ENCODE peak calls at places on chromosomes 13 and 19, in seven cellular contexts. One of them, this sample, is unnamed.
A peak's percentile ranks its signal among the peaks of the same experiment; 100 is the strongest.

GRCh38 chr13:99704390-99704789 is 203.1 kb downstream of the TM9SF2 start:
- DNase-seq in HepG2: no peak
- DNase-seq in SK-N-SH: no peak
- DNase-seq in HCT116: no peak
- DNase-seq in H1: no peak
- DNase-seq in GM12878: no peak
- DNase-seq in K562: no peak
- DNase-seq in this sample: no peak

GRCh38 chr13:107765724-107766436 is 449.5 kb downstream of the LIG4 start:
- DNase-seq in HepG2: no peak
- DNase-seq in SK-N-SH: peak; percentile 54
- DNase-seq in HCT116: no peak
- DNase-seq in H1: no peak
- DNase-seq in GM12878: no peak
- DNase-seq in K562: no peak
- DNase-seq in this sample: no peak

GRCh38 chr19:37221136-37221535 is 3.1 kb downstream of the ZNF383 start:
- DNase-seq in HepG2: no peak
- DNase-seq in SK-N-SH: no peak
- DNase-seq in HCT116: no peak
- DNase-seq in H1: no peak
- DNase-seq in GM12878: no peak
- DNase-seq in K562: no peak
- DNase-seq in this sample: no peak

GRCh38 chr13:63201493-63201892 is 1785.8 kb upstream of the PCDH20 start:
- DNase-seq in HepG2: no peak
- DNase-seq in SK-N-SH: no peak
- DNase-seq in HCT116: no peak
- DNase-seq in H1: no peak
- DNase-seq in GM12878: no peak
- DNase-seq in K562: no peak
- DNase-seq in this sample: no peak

GRCh38 chr13:99323488-99323887 is 16.3 kb upstream of the GPR183 start:
- DNase-seq in HepG2: no peak
- DNase-seq in SK-N-SH: no peak
- DNase-seq in HCT116: peak; percentile 60
- DNase-seq in H1: no peak
- DNase-seq in GM12878: no peak
- DNase-seq in K562: no peak
- DNase-seq in this sample: no peak

GRCh38 chr13:36163303-36163702 is 32.1 kb upstream of the DCLK1 start:
- DNase-seq in HepG2: no peak
- DNase-seq in SK-N-SH: no peak
- DNase-seq in HCT116: no peak
- DNase-seq in H1: no peak
- DNase-seq in GM12878: no peak
- DNase-seq in K562: no peak
- DNase-seq in this sample: no peak

GRCh38 chr13:35733832-35734231 is 257.3 kb upstream of the MAB21L1 start:
- DNase-seq in HepG2: no peak
- DNase-seq in SK-N-SH: no peak
- DNase-seq in HCT116: no peak
- DNase-seq in H1: no peak
- DNase-seq in GM12878: no peak
- DNase-seq in K562: no peak
- DNase-seq in this sample: no peak

GRCh38 chr13:23794267-23795161 is 94.7 kb downstream of the MIPEP start:
- DNase-seq in HepG2: no peak
- DNase-seq in SK-N-SH: no peak
- DNase-seq in HCT116: no peak
- DNase-seq in H1: no peak
- DNase-seq in GM12878: peak; percentile 72
- DNase-seq in K562: no peak
- DNase-seq in this sample: no peak

GRCh38 chr13:80753951-80754350 is 413.0 kb upstream of the SPRY2 start:
- DNase-seq in HepG2: no peak
- DNase-seq in SK-N-SH: no peak
- DNase-seq in HCT116: no peak
- DNase-seq in H1: no peak
- DNase-seq in GM12878: no peak
- DNase-seq in K562: no peak
- DNase-seq in this sample: no peak

GRCh38 chr13:107790360-107790759 is 425.0 kb downstream of the LIG4 start:
- DNase-seq in HepG2: no peak
- DNase-seq in SK-N-SH: no peak
- DNase-seq in HCT116: no peak
- DNase-seq in H1: no peak
- DNase-seq in GM12878: no peak
- DNase-seq in K562: no peak
- DNase-seq in this sample: no peak

GRCh38 chr13:111034811-111035210 is 80.3 kb upstream of the ARHGEF7 start:
- DNase-seq in HepG2: no peak
- DNase-seq in SK-N-SH: no peak
- DNase-seq in HCT116: no peak
- DNase-seq in H1: no peak
- DNase-seq in GM12878: no peak
- DNase-seq in K562: no peak
- DNase-seq in this sample: no peak

GRCh38 chr13:40120288-40120687 is 464.8 kb downstream of the COG6 start:
- DNase-seq in HepG2: no peak
- DNase-seq in SK-N-SH: no peak
- DNase-seq in HCT116: no peak
- DNase-seq in H1: no peak
- DNase-seq in GM12878: no peak
- DNase-seq in K562: no peak
- DNase-seq in this sample: no peak

GRCh38 chr19:42421101-42421500 is 6.1 kb downstream of the LIPE start:
- DNase-seq in HepG2: no peak
- DNase-seq in SK-N-SH: no peak
- DNase-seq in HCT116: no peak
- DNase-seq in H1: no peak
- DNase-seq in GM12878: no peak
- DNase-seq in K562: no peak
- DNase-seq in this sample: no peak

GRCh38 chr19:10842788-10843187 is 5.4 kb upstream of the C19orf38 start:
- DNase-seq in HepG2: no peak
- DNase-seq in SK-N-SH: no peak
- DNase-seq in HCT116: no peak
- DNase-seq in H1: no peak
- DNase-seq in GM12878: no peak
- DNase-seq in K562: no peak
- DNase-seq in this sample: no peak

GRCh38 chr19:33429891-33430673 is 56.6 kb downstream of the CEBPG start:
- DNase-seq in HepG2: no peak
- DNase-seq in SK-N-SH: no peak
- DNase-seq in HCT116: no peak
- DNase-seq in H1: no peak
- DNase-seq in GM12878: no peak
- DNase-seq in K562: no peak
- DNase-seq in this sample: no peak

GRCh38 chr13:40190656-40191100 is 475.8 kb downstream of the FOXO1 start:
- DNase-seq in HepG2: peak; percentile 6
- DNase-seq in SK-N-SH: peak; percentile 63
- DNase-seq in HCT116: no peak
- DNase-seq in H1: no peak
- DNase-seq in GM12878: no peak
- DNase-seq in K562: no peak
- DNase-seq in this sample: no peak

GRCh38 chr13:37313383-37313782 is 207.9 kb upstream of the CSNK1A1L start:
- DNase-seq in HepG2: no peak
- DNase-seq in SK-N-SH: no peak
- DNase-seq in HCT116: no peak
- DNase-seq in H1: no peak
- DNase-seq in GM12878: no peak
- DNase-seq in K562: no peak
- DNase-seq in this sample: no peak

GRCh38 chr19:5587071-5587455 is 19.3 kb upstream of the TINCR start:
- DNase-seq in HepG2: no peak
- DNase-seq in SK-N-SH: peak; percentile 45
- DNase-seq in HCT116: no peak
- DNase-seq in H1: no peak
- DNase-seq in GM12878: no peak
- DNase-seq in K562: no peak
- DNase-seq in this sample: no peak

GRCh38 chr19:55581145-55581827 is 638 bp upstream of the ZNF579 start:
- DNase-seq in HepG2: peak; percentile 20
- DNase-seq in SK-N-SH: no peak
- DNase-seq in HCT116: no peak
- DNase-seq in H1: peak; percentile 75
- DNase-seq in GM12878: no peak
- DNase-seq in K562: peak; percentile 37
- DNase-seq in this sample: no peak
- TF ChIP-seq JUND in HepG2: no peak
- TF ChIP-seq JUND in SK-N-SH: no peak
- TF ChIP-seq JUND in HCT116: no peak
- TF ChIP-seq JUND in H1: no peak
- TF ChIP-seq JUND in GM12878: no peak
- TF ChIP-seq JUND in K562: no peak
- TF ChIP-seq JUND in this sample: no peak

GRCh38 chr19:1725100-1726064 is 27.9 kb upstream of the ONECUT3 start:
- DNase-seq in HepG2: peak; percentile 25
- DNase-seq in SK-N-SH: peak; percentile 100
- DNase-seq in HCT116: no peak
- DNase-seq in H1: peak; percentile 86
- DNase-seq in GM12878: no peak
- DNase-seq in K562: peak; percentile 100
- DNase-seq in this sample: peak; percentile 67
- TF ChIP-seq JUND in HepG2: no peak
- TF ChIP-seq JUND in SK-N-SH: no peak
- TF ChIP-seq JUND in HCT116: no peak
- TF ChIP-seq JUND in H1: no peak
- TF ChIP-seq JUND in GM12878: no peak
- TF ChIP-seq JUND in K562: no peak
- TF ChIP-seq JUND in this sample: no peak

GRCh38 chr19:17686027-17686511 is 2.1 kb downstream of the UNC13A start:
- DNase-seq in HepG2: no peak
- DNase-seq in SK-N-SH: peak; percentile 61
- DNase-seq in HCT116: no peak
- DNase-seq in H1: no peak
- DNase-seq in GM12878: no peak
- DNase-seq in K562: peak; percentile 47
- DNase-seq in this sample: no peak

GRCh38 chr19:17688853-17689595 is 870 bp upstream of the UNC13A start:
- DNase-seq in HepG2: no peak
- DNase-seq in SK-N-SH: no peak
- DNase-seq in HCT116: no peak
- DNase-seq in H1: peak; percentile 64
- DNase-seq in GM12878: no peak
- DNase-seq in K562: no peak
- DNase-seq in this sample: no peak

GRCh38 chr19:17687141-17687856 is 855 bp downstream of the UNC13A start:
- DNase-seq in HepG2: no peak
- DNase-seq in SK-N-SH: peak; percentile 72
- DNase-seq in HCT116: no peak
- DNase-seq in H1: peak; percentile 73
- DNase-seq in GM12878: no peak
- DNase-seq in K562: peak; percentile 26
- DNase-seq in this sample: no peak

GRCh38 chr19:17686592-17687042 is 1.5 kb downstream of the UNC13A start:
- DNase-seq in HepG2: no peak
- DNase-seq in SK-N-SH: peak; percentile 94
- DNase-seq in HCT116: peak; percentile 46
- DNase-seq in H1: peak; percentile 85
- DNase-seq in GM12878: no peak
- DNase-seq in K562: peak; percentile 81
- DNase-seq in this sample: peak; percentile 23

DNA sequence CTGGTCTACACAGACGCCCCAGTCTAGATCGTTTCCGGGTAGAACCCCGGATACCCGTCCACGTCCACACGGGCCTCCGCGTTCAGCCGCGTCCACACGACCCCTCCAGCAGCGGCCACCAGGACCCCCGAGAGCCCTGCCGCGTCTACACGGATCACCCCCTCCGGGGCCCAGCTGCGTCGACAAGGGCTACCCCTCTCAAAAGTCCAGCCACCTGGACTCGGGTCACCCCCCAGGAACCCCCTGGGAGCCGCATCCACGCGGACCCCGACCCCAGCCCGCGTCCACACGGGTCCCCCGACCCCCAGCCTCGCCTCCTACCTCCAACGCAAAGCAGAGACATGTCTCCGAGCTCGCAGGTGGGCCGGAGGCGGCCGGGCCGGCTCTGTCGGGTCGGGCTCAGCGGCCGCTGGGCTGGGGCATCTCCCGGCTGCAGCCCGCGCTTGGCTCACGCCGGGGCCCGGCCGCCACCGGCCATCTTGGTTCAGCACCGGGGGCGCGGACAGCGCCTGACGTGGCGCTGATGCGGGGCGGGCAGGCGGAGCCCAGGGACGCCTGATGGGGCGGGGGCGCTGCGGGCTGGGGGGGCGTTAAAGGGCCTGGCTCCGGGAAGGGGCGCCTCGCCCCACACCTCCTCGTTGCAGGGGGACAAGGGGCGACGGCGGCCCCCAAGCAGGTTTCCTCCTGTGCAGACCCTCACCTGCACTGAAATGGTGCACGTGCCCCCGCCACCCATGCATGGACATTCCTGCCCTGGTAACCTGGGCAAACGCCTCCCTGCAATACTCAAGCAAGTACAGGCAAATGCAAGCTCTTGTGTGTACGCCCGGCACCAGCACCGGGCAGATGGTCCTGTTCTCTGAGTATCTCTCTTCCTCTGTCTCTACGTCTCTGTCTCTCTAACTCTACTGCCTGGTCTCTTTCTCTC is at the start of gene UNC13A:
- DNase-seq in HepG2: no peak
- DNase-seq in SK-N-SH: peak; percentile 96
- DNase-seq in HCT116: no peak
- DNase-seq in H1: peak; percentile 98
- DNase-seq in GM12878: no peak
- DNase-seq in K562: peak; percentile 83
- DNase-seq in this sample: peak; percentile 70
- TF ChIP-seq JUND in HepG2: no peak
- TF ChIP-seq JUND in SK-N-SH: no peak
- TF ChIP-seq JUND in HCT116: no peak
- TF ChIP-seq JUND in H1: no peak
- TF ChIP-seq JUND in GM12878: no peak
- TF ChIP-seq JUND in K562: peak; percentile 28
- TF ChIP-seq JUND in this sample: no peak

DNA sequence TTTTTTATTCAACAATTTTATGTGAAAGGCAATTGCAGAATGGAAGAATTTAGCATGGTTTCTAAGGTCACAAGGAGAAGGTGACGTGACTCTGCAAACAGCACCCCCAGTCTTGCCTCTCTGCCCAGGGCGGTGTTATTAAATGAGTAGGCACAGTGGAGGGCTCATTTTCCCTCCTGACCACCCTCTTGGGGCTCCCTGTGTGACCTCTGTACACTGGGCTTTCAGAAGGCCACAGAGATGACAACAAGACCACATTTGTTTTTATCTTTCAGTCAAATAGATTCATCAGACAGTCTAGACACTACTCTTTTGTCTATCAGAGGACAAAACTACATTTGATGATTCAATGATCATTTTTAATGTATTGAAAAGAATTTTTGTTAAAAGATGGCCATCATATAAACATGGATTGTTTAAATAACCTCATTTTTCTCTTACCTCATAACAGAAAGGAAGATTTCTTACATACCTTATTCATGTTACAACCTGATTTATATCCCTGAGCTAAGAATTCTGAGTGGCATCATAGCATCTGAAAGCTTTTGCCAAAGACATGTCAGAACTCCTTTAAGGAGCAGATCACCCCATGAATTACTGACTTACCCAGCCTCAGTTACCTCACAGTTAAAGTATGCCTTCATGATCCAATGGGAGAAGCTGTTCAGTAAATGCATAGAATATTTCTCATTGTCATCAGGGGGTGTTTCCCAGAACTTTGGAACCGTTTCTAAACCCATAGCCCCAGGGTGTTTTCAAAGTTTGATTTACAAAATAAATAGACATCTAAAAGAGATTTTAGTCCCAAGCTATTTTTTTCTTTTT is 184.0 kb upstream of the RFC3 start:
- DNase-seq in HepG2: peak; percentile 39
- DNase-seq in SK-N-SH: no peak
- DNase-seq in HCT116: no peak
- DNase-seq in H1: no peak
- DNase-seq in GM12878: no peak
- DNase-seq in K562: no peak
- DNase-seq in this sample: no peak
- TF ChIP-seq JUND in HepG2: no peak
- TF ChIP-seq JUND in SK-N-SH: no peak
- TF ChIP-seq JUND in HCT116: no peak
- TF ChIP-seq JUND in H1: no peak
- TF ChIP-seq JUND in GM12878: no peak
- TF ChIP-seq JUND in K562: no peak
- TF ChIP-seq JUND in this sample: peak; percentile 67